ENCODE peak calls at places on chromosomes 11 and 22, in four cellular contexts. T, R, D and O are unnamed samples. For H3K36me3, the result is how much of the 10 kb centered on the place peaks cover.

GRCh38 chr22:35205956-35206355 is 51.3 kb upstream of the HMGXB4 start:
- DNase-seq in T (peak), D (no peak), R (peak), O (no peak)

GRCh38 chr11:114762437-114762836 is 84.1 kb downstream of the NXPE2 start:
- DNase-seq in D (peak), R (peak), T (peak), O (peak)

GRCh38 chr11:2123628-2123960 is 15.6 kb downstream of the IGF2 start:
- DNase-seq in D (no peak), T (no peak), R (no peak), O (no peak)

GRCh38 chr11:133835258-133836075 is 9.8 kb downstream of the SPATA19 start:
- DNase-seq in R (peak), T (peak), D (peak), O (peak)

GRCh38 chr11:1878134-1879031 is 13.3 kb downstream of the PRR33 start:
- DNase-seq in T (no peak), D (no peak), R (no peak), O (no peak)

GRCh38 chr11:96125400-96125799 is 201.5 kb upstream of the MTMR2 start:
- DNase-seq in T (no peak), R (no peak), D (no peak), O (no peak)

GRCh38 chr11:19737575-19737974 is 24.9 kb downstream of the NAV2 start:
- DNase-seq in T (no peak), R (no peak), D (no peak), O (no peak)

GRCh38 chr11:86790073-86790727 is 10.1 kb upstream of the PRSS23 start:
- DNase-seq in D (no peak), T (no peak), R (no peak), O (no peak)

GRCh38 chr11:131924446-131925240 is 554.2 kb downstream of the NTM start:
- DNase-seq in R (peak), T (no peak), D (no peak), O (no peak)

GRCh38 chr11:85822814-85823213 is 11.9 kb upstream of the SYTL2 start:
- DNase-seq in R (peak), D (no peak), T (no peak), O (no peak)

GRCh38 chr11:65468874-65469333 is 29.9 kb upstream of the MALAT1 start:
- DNase-seq in T (peak), R (no peak), D (no peak), O (peak)

GRCh38 chr11:56910785-56911184 is 77.9 kb upstream of the OR5AK2 start:
- DNase-seq in T (no peak), D (no peak), R (no peak), O (no peak)

GRCh38 chr11:10602366-10602765 is 33.9 kb upstream of the LYVE1 start:
- DNase-seq in T (no peak), R (no peak), D (no peak), O (no peak)

GRCh38 chr22:35883028-35883620 is 145.5 kb downstream of the RBFOX2 start:
- DNase-seq in D (no peak), T (peak), R (peak), O (peak)

GRCh38 chr11:12460441-12460840 is 83.1 kb downstream of the PARVA start:
- DNase-seq in T (peak), R (peak), D (no peak), O (no peak)

GRCh38 chr11:45178890-45179663 is 32.6 kb downstream of the PRDM11 start:
- DNase-seq in D (no peak), T (peak), R (peak), O (peak)

GRCh38 chr22:44685384-44686056 is 16.5 kb upstream of the PRR5 start:
- DNase-seq in D (no peak), T (peak), R (peak), O (no peak)

GRCh38 chr11:69360606-69361005 is 66.7 kb downstream of the MYEOV start:
- DNase-seq in D (no peak), T (no peak), R (no peak), O (no peak)

GRCh38 chr11:71484248-71485062 is 31.5 kb downstream of the NADSYN1 start:
- DNase-seq in R (no peak), T (no peak), D (no peak), O (no peak)

GRCh38 chr22:20904008-20904979 is 12.9 kb upstream of the CRKL start:
- DNase-seq in R (peak), T (no peak), D (no peak), O (peak)

GRCh38 chr22:17647996-17648395 is 9.4 kb downstream of the BCL2L13 start:
- DNase-seq in T (no peak), R (no peak), D (no peak), O (no peak)

GRCh38 chr11:77090046-77090372 is 12.6 kb upstream of the OMP start:
- DNase-seq in D (no peak), R (no peak), T (no peak), O (no peak)

GRCh38 chr11:17477361-17477760 is 716 bp upstream of the ABCC8 start:
- DNase-seq in T (no peak), D (no peak), R (no peak), O (no peak)

GRCh38 chr22:37173709-37174108 is 14.3 kb downstream of the C1QTNF6 start:
- DNase-seq in T (no peak), D (no peak), R (no peak), O (peak)

GRCh38 chr22:21974058-21974649 is 8.4 kb downstream of the TOP3B start:
- DNase-seq in R (no peak), T (no peak), D (no peak), O (no peak)
- H3K36me3 ChIP-seq in R (half or more), T (under half), D (half or more), O (half or more)

DNA sequence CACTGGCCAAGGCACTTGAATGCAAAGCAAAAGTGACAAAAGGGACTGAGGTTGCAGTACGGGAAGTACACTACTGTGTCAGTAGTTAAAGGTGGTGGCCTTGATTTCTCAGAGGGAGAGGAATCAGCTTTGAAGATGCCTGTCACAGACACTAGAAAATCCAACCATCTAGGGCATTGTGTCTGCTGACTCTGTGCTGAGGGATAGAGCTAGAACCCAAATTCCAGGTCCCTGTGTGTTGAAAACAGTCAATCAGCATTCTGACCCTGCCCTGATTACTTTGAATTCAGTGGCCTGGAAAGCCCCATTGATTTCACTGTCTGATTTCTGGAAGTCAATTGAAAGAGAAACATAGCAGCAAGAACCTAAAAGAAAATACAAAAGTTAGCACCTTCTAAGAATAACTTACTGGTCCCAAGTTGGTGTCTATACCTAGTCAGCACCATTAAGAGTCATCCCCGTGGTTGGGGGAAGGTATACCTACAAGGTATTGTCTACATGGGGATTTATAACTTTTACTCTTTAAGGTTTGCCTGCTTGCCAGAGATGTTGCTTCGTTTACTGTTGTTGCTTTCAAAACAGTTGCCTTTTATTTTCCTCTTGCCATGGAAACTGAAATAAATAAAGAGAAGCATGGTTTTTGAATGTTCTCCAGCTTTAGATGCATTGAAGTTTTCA is 97.2 kb downstream of the PDHX start:
- DNase-seq in R (no peak), D (no peak), T (no peak), O (peak)
- H4K8ac ChIP-seq in R (no peak), D (no peak), T (no peak), O (no peak)

GRCh38 chr11:117817213-117818035 is 7.1 kb downstream of the FXYD2 start:
- DNase-seq in R (peak), T (peak), D (peak), O (peak)
- H3K36me3 ChIP-seq in R (under half), T (under half), D (under half), O (under half)

GRCh38 chr22:46849951-46850350 is 87.5 kb downstream of the TBC1D22A start:
- DNase-seq in R (no peak), D (no peak), T (no peak), O (no peak)

GRCh38 chr22:46851311-46851710 is 88.9 kb downstream of the TBC1D22A start:
- DNase-seq in R (no peak), T (no peak), D (no peak), O (peak)

GRCh38 chr22:46852771-46853170 is 90.3 kb downstream of the TBC1D22A start:
- DNase-seq in T (no peak), R (no peak), D (no peak), O (no peak)

GRCh38 chr22:46853191-46853590 is 90.7 kb downstream of the TBC1D22A start:
- DNase-seq in T (no peak), D (no peak), R (no peak), O (no peak)

DNA sequence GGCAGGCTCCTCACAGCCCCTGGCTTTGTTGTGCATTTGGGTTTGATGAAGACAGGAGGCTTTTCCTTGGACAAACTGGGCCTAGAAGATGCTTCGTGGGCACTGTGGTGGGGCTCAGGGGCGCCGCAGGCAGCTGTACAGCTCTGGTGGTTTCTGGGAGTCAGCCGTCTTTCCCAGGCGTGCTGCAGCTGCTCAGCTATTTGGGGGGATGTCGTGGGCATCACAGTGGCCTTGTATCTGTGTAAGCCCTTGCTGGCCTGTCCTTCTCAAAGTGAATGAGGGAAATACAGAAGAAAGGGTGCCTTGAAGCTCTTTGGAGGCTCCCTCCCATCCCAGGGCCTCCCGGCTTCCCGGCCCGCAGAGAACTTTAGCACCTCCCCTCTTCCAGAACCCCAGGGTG is 89.5 kb downstream of the TBC1D22A start:
- DNase-seq in D (no peak), T (no peak), R (no peak), O (no peak)
- H4K8ac ChIP-seq in D (no peak), T (no peak), R (no peak), O (no peak)

GRCh38 chr11:83161610-83162199 is 4.8 kb downstream of the PCF11 start:
- DNase-seq in T (no peak), D (no peak), R (no peak), O (no peak)

GRCh38 chr11:83158965-83159900 is 2.3 kb downstream of the PCF11 start:
- DNase-seq in T (no peak), R (no peak), D (no peak), O (no peak)

GRCh38 chr11:83158474-83158786 is 1.5 kb downstream of the PCF11 start:
- DNase-seq in D (no peak), R (no peak), T (no peak), O (no peak)

GRCh38 chr11:83159901-83160865 is 3.3 kb downstream of the PCF11 start:
- DNase-seq in T (no peak), D (no peak), R (peak), O (peak)

GRCh38 chr11:83162377-83162776 is 5.4 kb downstream of the PCF11 start:
- DNase-seq in D (no peak), T (no peak), R (peak), O (no peak)
- H3K36me3 ChIP-seq in D (half or more), T (under half), R (under half), O (under half)

GRCh38 chr11:73645570-73645969 is 811 bp upstream of the PLEKHB1 start:
- DNase-seq in R (no peak), T (no peak), D (no peak), O (no peak)
- H4K8ac ChIP-seq in R (no peak), T (no peak), D (no peak), O (no peak)

GRCh38 chr11:30321321-30321720 is 1.6 kb upstream of the ARL14EP start:
- DNase-seq in R (no peak), D (no peak), T (no peak), O (no peak)
- H3K36me3 ChIP-seq in R (under half), D (under half), T (under half), O (under half)

GRCh38 chr22:38272373-38273134 is at the start of gene TMEM184B:
- DNase-seq in R (peak), D (peak), T (peak), O (peak)
- H4K8ac ChIP-seq in R (peak), D (no peak), T (peak), O (peak)